ENCODE peak calls at places on chromosomes 5 and 9, in seven cellular contexts. R is BE2C, I is endothelial cell, K is transverse colon, P is foreskin fibroblast, V is AG10803, J is dorsolateral prefrontal cortex. Y is an unnamed sample.

GRCh38 chr5:163908253-163908652 is 402.8 kb downstream of the MAT2B start:
- DNase-seq in P (no peak), R (no peak), K (no peak), J (no peak), V (no peak), I (no peak), Y (no peak)

GRCh38 chr5:120803282-120803681 is 339.2 kb downstream of the PRR16 start:
- DNase-seq in K (no peak), P (no peak), R (no peak), I (no peak), J (no peak), V (peak), Y (no peak)

GRCh38 chr5:55816342-55816741 is 34.8 kb upstream of the IL31RA start:
- DNase-seq in V (peak), K (no peak), I (no peak), P (peak), R (no peak), J (no peak), Y (peak)

GRCh38 chr5:68255305-68256130 is 40.0 kb downstream of the PIK3R1 start:
- DNase-seq in J (no peak), I (no peak), P (no peak), V (no peak), K (no peak), R (no peak), Y (no peak)

GRCh38 chr9:15277400-15278137 is 29.4 kb downstream of the TTC39B start:
- DNase-seq in P (no peak), I (no peak), V (peak), K (no peak), J (peak), R (no peak), Y (peak)

GRCh38 chr5:137316346-137316736 is 182.8 kb downstream of the SPOCK1 start:
- DNase-seq in J (no peak), P (no peak), R (no peak), K (no peak), V (no peak), I (no peak), Y (peak)

GRCh38 chr5:172902497-172903472 is 56.4 kb upstream of the RPL26L1 start:
- DNase-seq in R (peak), I (peak), K (peak), V (peak), P (peak), J (peak), Y (peak)

GRCh38 chr9:71145179-71145578 is 23.8 kb upstream of the TRPM3 start:
- DNase-seq in R (peak), K (no peak), P (no peak), V (no peak), J (no peak), I (peak), Y (no peak)

GRCh38 chr5:135213466-135214239 is 179.6 kb upstream of the PITX1 start:
- DNase-seq in I (no peak), K (no peak), V (no peak), R (no peak), J (no peak), P (no peak), Y (no peak)

GRCh38 chr5:135207866-135208265 is 173.8 kb upstream of the PITX1 start:
- DNase-seq in J (no peak), K (no peak), I (no peak), P (no peak), V (no peak), R (no peak), Y (no peak)

GRCh38 chr9:68690088-68690487 is 15.0 kb upstream of the PIP5K1B start:
- DNase-seq in I (no peak), P (no peak), K (no peak), V (no peak), J (no peak), R (no peak), Y (no peak)

GRCh38 chr9:68683433-68683832 is 21.6 kb upstream of the PIP5K1B start:
- DNase-seq in V (no peak), K (no peak), P (no peak), R (no peak), I (no peak), J (no peak), Y (no peak)

GRCh38 chr9:68685213-68685612 is 19.8 kb upstream of the PIP5K1B start:
- DNase-seq in R (no peak), K (no peak), I (no peak), J (no peak), V (no peak), P (no peak), Y (no peak)

DNA sequence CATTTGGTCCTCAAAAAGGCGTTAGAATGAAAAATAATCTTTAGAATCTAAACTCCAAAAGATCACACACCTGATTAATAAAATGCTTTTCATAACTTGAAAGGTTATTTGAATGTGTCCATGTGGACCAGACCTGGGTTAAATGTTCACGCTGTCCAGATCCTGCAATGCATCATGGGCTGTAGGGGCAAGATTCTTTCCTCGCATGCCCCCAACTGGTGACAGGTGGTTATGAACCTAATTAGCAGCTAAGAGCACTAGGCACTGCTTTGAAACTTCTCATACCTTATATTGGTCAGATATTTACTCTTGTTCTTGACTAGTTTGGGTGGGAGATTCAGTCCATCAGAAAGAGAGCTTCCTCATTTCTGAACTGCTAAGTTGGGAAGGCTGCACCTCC is 19.3 kb upstream of the PIP5K1B start:
- DNase-seq in V (no peak), P (no peak), R (peak), J (no peak), I (peak), K (peak), Y (no peak)
- TF ChIP-seq CTCF in V (peak), P (no peak), R (peak), J (no peak), I (peak), K (peak), Y (no peak)

GRCh38 chr9:86947146-86948081 is at the start of gene GAS1:
- DNase-seq in R (peak), J (peak), V (peak), I (peak), P (peak), K (peak), Y (peak)
- TF ChIP-seq CTCF in R (no peak), J (no peak), V (no peak), I (no peak), P (no peak), K (no peak), Y (no peak)

GRCh38 chr9:104747565-104748358 is at the start of gene NIPSNAP3A:
- DNase-seq in K (peak), I (peak), V (peak), R (peak), J (peak), P (peak), Y (no peak)
- TF ChIP-seq CTCF in K (no peak), I (no peak), V (no peak), R (no peak), J (no peak), P (no peak), Y (no peak)

GRCh38 chr9:6944093-6944551 is 186.3 kb downstream of the KDM4C start:
- DNase-seq in V (peak), K (no peak), P (peak), J (no peak), R (no peak), I (no peak), Y (peak)
- TF ChIP-seq CTCF in V (no peak), K (no peak), P (no peak), J (no peak), R (peak), I (no peak), Y (no peak)

GRCh38 chr5:140238756-140239155 is 63.8 kb downstream of the CYSTM1 start:
- DNase-seq in R (no peak), J (no peak), V (no peak), K (no peak), I (no peak), P (no peak), Y (no peak)

GRCh38 chr5:140239461-140239860 is 63.4 kb downstream of the PFDN1 start:
- DNase-seq in P (no peak), K (no peak), V (no peak), I (no peak), R (no peak), J (no peak), Y (no peak)

GRCh38 chr5:140242099-140242498 is 60.8 kb downstream of the PFDN1 start:
- DNase-seq in K (no peak), P (no peak), R (no peak), V (no peak), I (no peak), J (no peak), Y (no peak)

GRCh38 chr5:140240987-140241706 is 61.8 kb downstream of the PFDN1 start:
- DNase-seq in I (peak), P (peak), K (peak), J (peak), V (peak), R (peak), Y (peak)

DNA sequence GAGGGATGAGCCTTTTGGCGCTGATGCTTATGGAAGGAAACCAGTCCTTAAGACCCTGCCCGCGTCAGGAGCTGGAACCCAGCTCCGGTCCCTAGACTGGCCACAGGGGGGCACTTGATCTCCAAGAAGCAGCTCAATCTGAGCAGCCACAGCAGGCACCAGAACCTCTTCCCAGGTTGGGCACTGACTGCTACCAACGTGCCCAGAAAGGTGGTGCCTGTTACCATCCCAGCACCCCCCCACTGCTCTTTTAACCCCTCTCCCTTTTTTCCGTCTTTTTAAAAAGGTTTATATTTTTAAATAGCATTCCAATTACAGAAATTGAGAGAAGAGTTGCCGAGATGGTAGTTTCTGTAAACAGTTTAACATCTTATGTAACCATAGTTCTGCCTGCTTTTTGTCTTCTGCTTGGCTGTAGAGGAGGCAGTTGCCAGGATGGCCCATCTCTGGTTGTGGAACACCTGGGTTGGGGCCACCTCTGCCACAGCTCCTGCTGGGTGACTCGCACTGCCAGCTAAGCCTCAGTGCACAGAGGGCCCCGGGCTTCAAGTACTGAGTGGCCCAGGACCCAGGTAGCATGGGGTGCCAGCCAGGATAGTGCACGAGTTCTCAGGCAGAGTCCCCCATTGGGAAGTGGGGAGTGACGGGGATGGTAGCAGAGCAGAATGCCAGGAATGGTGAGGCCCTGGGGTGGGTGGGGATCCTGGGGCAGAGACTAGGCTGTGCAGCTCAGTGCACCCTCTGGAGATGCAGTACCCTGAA is 62.8 kb downstream of the PFDN1 start:
- DNase-seq in R (peak), J (peak), K (peak), I (peak), V (peak), P (peak), Y (no peak)
- TF ChIP-seq CTCF in R (peak), J (peak), K (peak), I (peak), V (peak), P (peak), Y (peak)

GRCh38 chr9:127050152-127050551 is 72.3 kb downstream of the ANGPTL2 start:
- DNase-seq in P (no peak), R (no peak), I (no peak), V (no peak), K (no peak), J (no peak), Y (no peak)

GRCh38 chr9:127047971-127048370 is 74.5 kb downstream of the ANGPTL2 start:
- DNase-seq in R (no peak), I (no peak), J (no peak), P (no peak), V (no peak), K (no peak), Y (no peak)

GRCh38 chr9:127049581-127049980 is 72.9 kb downstream of the ANGPTL2 start:
- DNase-seq in I (no peak), K (no peak), R (no peak), P (no peak), V (no peak), J (no peak), Y (no peak)

GRCh38 chr9:127050581-127050980 is 71.9 kb downstream of the ANGPTL2 start:
- DNase-seq in K (no peak), P (no peak), R (no peak), I (no peak), J (peak), V (no peak), Y (no peak)

DNA sequence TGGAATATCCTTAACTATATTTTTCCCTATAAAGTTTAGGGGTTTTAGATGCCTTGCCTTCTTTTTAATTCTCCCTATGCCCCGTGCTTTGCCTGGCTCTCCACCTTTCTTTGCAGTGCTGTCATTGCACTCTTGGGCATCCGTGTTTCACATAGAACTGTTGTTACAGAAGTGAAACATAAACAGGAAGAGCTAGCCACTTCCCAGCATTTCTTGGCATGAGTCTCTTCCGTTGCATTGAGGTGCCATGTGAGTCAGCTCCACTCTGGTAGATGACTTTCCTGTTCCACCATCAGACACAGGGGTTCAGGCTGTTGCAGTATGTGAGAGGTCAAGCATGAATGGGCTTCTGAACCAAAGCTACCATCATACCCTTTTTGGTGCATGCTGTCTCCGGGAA is 73.4 kb downstream of the ANGPTL2 start:
- DNase-seq in P (peak), R (no peak), J (no peak), I (peak), V (peak), K (peak), Y (peak)
- TF ChIP-seq CTCF in P (peak), R (no peak), J (no peak), I (no peak), V (peak), K (no peak), Y (peak)

GRCh38 chr5:37774912-37775483 is 64.8 kb downstream of the GDNF start:
- DNase-seq in K (no peak), P (no peak), R (peak), I (no peak), J (no peak), V (peak), Y (no peak)
- TF ChIP-seq CTCF in K (peak), P (peak), R (peak), I (peak), J (peak), V (peak), Y (peak)

GRCh38 chr9:5897851-5898250 is 7.2 kb downstream of the MLANA start:
- DNase-seq in J (no peak), K (no peak), R (no peak), I (no peak), V (no peak), P (no peak), Y (no peak)

GRCh38 chr9:5896863-5897262 is 6.2 kb downstream of the MLANA start:
- DNase-seq in R (no peak), I (no peak), J (no peak), K (no peak), P (no peak), V (no peak), Y (no peak)

GRCh38 chr9:5902377-5902776 is 11.7 kb downstream of the MLANA start:
- DNase-seq in R (no peak), K (no peak), I (no peak), P (no peak), V (no peak), J (no peak), Y (no peak)

GRCh38 chr9:5900622-5901021 is 9.9 kb downstream of the MLANA start:
- DNase-seq in K (no peak), P (no peak), J (no peak), V (no peak), R (no peak), I (no peak), Y (no peak)

GRCh38 chr9:5899292-5899691 is 8.6 kb downstream of the MLANA start:
- DNase-seq in I (no peak), P (no peak), J (no peak), V (no peak), K (no peak), R (no peak), Y (no peak)
- TF ChIP-seq CTCF in I (no peak), P (no peak), J (no peak), V (peak), K (no peak), R (peak), Y (no peak)

GRCh38 chr5:66807743-66808142 is 211.6 kb downstream of the MAST4 start:
- DNase-seq in R (peak), K (peak), V (peak), J (no peak), I (no peak), P (peak), Y (peak)
- TF ChIP-seq CTCF in R (peak), K (peak), V (peak), J (peak), I (no peak), P (peak), Y (peak)

GRCh38 chr9:68932458-68932857 is 81.5 kb downstream of the PRKACG start:
- DNase-seq in I (no peak), P (no peak), R (no peak), J (no peak), V (no peak), K (no peak), Y (no peak)
- TF ChIP-seq CTCF in I (no peak), P (no peak), R (no peak), J (no peak), V (no peak), K (no peak), Y (no peak)